ENCODE peak calls at places on chromosomes 16 and 17, in seven cellular contexts. V, C, L, K, M, I and F are unnamed samples.

GRCh38 chr17:39139561-39139960 is 11.9 kb downstream of the PLXDC1 start:
- DNase-seq in V (no peak), C (no peak), L (no peak), K (no peak), M (no peak), I (no peak), F (no peak)

GRCh38 chr16:53632526-53632925 is 71.1 kb downstream of the RPGRIP1L start:
- DNase-seq in V (no peak), C (no peak), L (no peak), K (no peak), M (no peak), I (no peak), F (no peak)

GRCh38 chr16:871562-872330 is 71.2 kb upstream of the GNG13 start:
- DNase-seq in V (no peak), C (no peak), L (no peak), K (no peak), M (no peak), I (no peak), F (no peak)

GRCh38 chr17:77118251-77118928 is 22.4 kb upstream of the SEC14L1 start:
- DNase-seq in V (no peak), C (no peak), L (no peak), K (peak), M (no peak), I (no peak), F (peak)

GRCh38 chr16:83714286-83714685 is 93.5 kb upstream of the HSBP1 start:
- DNase-seq in V (no peak), C (no peak), L (no peak), K (no peak), M (no peak), I (no peak), F (no peak)

GRCh38 chr17:31824771-31825360 is 34.2 kb downstream of the COPRS start:
- DNase-seq in V (no peak), C (no peak), L (no peak), K (no peak), M (peak), I (no peak), F (no peak)

GRCh38 chr16:81620796-81621195 is 158.3 kb upstream of the PLCG2 start:
- DNase-seq in V (no peak), C (peak), L (no peak), K (no peak), M (peak), I (no peak), F (no peak)

GRCh38 chr16:5024632-5025031 is 9.1 kb downstream of the NAGPA start:
- DNase-seq in V (no peak), C (peak), L (no peak), K (no peak), M (no peak), I (peak), F (peak)

GRCh38 chr17:948284-948852 is 31.2 kb downstream of the NXN start:
- DNase-seq in V (no peak), C (no peak), L (no peak), K (no peak), M (no peak), I (no peak), F (no peak)

GRCh38 chr16:52861614-52862022 is 191.1 kb downstream of the CHD9NB start:
- DNase-seq in V (no peak), C (peak), L (no peak), K (peak), M (no peak), I (peak), F (no peak)

GRCh38 chr16:90081606-90081970 is 4.5 kb upstream of the PRDM7 start:
- DNase-seq in V (no peak), C (no peak), L (no peak), K (peak), M (no peak), I (no peak), F (no peak)

GRCh38 chr16:21946889-21947635 is 6.1 kb upstream of the UQCRC2 start:
- DNase-seq in V (no peak), C (no peak), L (no peak), K (no peak), M (no peak), I (peak), F (no peak)

GRCh38 chr17:41835800-41836549 is at the start of gene NT5C3B:
- DNase-seq in V (no peak), C (peak), L (peak), K (peak), M (no peak), I (peak), F (no peak)

GRCh38 chr16:14528306-14528948 is 101.6 kb downstream of the PARN start:
- DNase-seq in V (no peak), C (no peak), L (no peak), K (no peak), M (no peak), I (no peak), F (peak)

GRCh38 chr17:62052765-62053338 is 12.2 kb downstream of the MED13 start:
- DNase-seq in V (no peak), C (peak), L (no peak), K (no peak), M (no peak), I (no peak), F (no peak)

GRCh38 chr17:70169707-70170597 is 620 bp downstream of the KCNJ2 start:
- DNase-seq in V (no peak), C (peak), L (peak), K (peak), M (peak), I (no peak), F (peak)

GRCh38 chr16:89922477-89922883 is 662 bp upstream of the TUBB3 start:
- DNase-seq in V (peak), C (peak), L (peak), K (peak), M (peak), I (peak), F (peak)

GRCh38 chr16:28130099-28131088 is 66.9 kb upstream of the GSG1L start:
- DNase-seq in V (no peak), C (no peak), L (peak), K (no peak), M (no peak), I (no peak), F (no peak)

GRCh38 chr17:2237521-2237921 is 66.1 kb downstream of the SMG6 start:
- DNase-seq in V (no peak), C (peak), L (peak), K (peak), M (no peak), I (no peak), F (peak)

GRCh38 chr17:50588391-50589111 is 28.0 kb downstream of the CACNA1G start:
- DNase-seq in V (no peak), C (no peak), L (peak), K (peak), M (no peak), I (no peak), F (peak)

GRCh38 chr16:59148312-59148711 is 414.2 kb upstream of the GOT2 start:
- DNase-seq in V (no peak), C (no peak), L (no peak), K (no peak), M (no peak), I (no peak), F (no peak)
- TF ChIP-seq CTCF in V (no peak), C (no peak), L (no peak), K (no peak), M (no peak), I (no peak), F (no peak)

GRCh38 chr16:16907089-16907488 is 528.1 kb downstream of the NPIPA7 start:
- DNase-seq in V (no peak), C (no peak), L (no peak), K (no peak), M (no peak), I (no peak), F (no peak)

GRCh38 chr16:16908058-16908457 is 529.1 kb downstream of the NPIPA7 start:
- DNase-seq in V (no peak), C (no peak), L (no peak), K (no peak), M (no peak), I (no peak), F (no peak)

DNA sequence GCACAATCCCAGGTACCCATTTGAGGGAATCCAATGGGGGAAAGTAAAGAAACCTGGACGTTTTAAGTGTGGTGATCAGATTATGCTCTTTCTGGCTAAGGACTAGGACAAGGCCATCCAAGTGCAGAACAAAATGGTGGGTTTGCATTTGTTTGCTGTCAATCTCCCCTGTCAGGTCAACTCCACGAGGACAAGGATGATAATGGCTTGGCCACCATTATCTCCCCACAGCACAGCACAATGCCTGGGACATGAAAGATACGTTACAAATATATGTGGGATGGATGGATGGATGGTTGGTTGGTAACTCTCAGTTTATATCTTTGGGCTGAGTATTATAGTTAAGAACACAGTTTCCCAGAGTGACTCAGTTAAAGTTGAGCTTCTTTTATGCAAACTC is 526.9 kb downstream of the NPIPA7 start:
- DNase-seq in V (no peak), C (no peak), L (no peak), K (no peak), M (no peak), I (no peak), F (no peak)
- H3K4me3 ChIP-seq in V (no peak), C (no peak), L (no peak), K (no peak), M (no peak), I (no peak), F (no peak)

DNA sequence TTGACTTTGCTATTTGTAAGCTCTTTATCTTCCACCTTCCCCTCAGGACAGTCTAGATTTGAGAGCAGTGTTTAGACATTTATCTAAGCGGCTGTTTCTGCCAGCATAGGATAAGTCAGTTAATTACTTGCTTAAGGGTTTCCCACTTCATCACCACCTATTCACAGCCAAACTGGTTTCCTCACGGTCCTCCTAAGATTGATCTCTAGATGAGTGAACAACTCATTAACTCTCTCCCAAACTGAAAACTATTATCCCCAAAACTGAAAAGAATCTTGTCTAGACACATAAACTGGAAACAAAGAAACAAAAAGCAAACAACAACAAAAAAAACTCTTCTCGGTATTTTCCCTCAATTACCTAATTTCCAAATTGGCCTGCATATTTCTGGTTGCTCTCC is 58.2 kb downstream of the SHCBP1 start:
- DNase-seq in V (no peak), C (no peak), L (no peak), K (no peak), M (no peak), I (no peak), F (no peak)
- TF ChIP-seq CTCF in V (no peak), C (no peak), L (no peak), K (no peak), M (no peak), I (no peak), F (no peak)

GRCh38 chr16:2470603-2471015 is 488 bp upstream of the NTN3 start:
- DNase-seq in V (no peak), C (no peak), L (no peak), K (no peak), M (no peak), I (no peak), F (no peak)
- H3K4me3 ChIP-seq in V (peak), C (no peak), L (no peak), K (peak), M (no peak), I (no peak), F (no peak)

DNA sequence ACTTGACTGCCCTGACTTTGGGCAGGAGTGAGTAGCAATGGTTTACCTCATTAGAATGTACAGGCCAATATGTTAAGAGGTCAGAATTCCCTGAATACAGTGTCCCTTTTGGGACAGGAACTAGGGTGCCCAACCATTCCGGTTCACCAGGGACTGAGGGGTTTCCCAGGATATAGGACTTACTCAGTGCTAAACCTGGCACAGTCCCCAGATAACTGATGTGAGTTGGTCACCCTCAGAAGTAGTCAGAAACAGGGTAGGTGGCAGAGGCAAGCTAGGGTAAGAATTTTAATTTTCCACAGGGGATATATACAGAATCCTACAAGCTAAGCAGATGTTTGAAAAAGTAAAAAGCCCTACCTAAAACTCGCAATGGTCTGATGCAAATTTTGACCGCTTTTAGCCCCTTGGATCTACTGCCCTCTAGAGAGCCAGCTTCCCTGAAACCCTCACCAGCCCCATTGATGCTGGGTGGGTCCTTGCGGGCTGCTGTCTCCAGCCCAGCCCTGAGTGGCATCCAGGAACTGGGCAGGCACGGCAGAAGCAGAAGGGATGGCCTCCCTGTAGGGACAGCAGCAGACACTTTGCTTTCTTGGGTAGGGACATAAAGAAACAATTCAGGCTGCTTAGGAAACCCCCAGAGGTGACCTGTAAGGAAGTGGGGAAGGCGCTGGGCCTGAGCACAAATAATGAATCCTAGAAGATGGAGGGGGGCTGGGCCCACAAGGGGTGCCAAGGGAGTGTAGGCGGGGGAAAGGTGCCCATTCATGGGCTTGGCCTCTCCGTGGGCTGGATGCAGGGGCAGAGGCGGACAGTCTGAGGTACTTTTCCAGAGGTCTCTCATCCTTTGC is 434.8 kb downstream of the SLC39A11 start:
- DNase-seq in V (no peak), C (no peak), L (no peak), K (no peak), M (peak), I (peak), F (peak)
- TF ChIP-seq CTCF in V (no peak), C (no peak), L (no peak), K (peak), M (no peak), I (peak), F (no peak)

DNA sequence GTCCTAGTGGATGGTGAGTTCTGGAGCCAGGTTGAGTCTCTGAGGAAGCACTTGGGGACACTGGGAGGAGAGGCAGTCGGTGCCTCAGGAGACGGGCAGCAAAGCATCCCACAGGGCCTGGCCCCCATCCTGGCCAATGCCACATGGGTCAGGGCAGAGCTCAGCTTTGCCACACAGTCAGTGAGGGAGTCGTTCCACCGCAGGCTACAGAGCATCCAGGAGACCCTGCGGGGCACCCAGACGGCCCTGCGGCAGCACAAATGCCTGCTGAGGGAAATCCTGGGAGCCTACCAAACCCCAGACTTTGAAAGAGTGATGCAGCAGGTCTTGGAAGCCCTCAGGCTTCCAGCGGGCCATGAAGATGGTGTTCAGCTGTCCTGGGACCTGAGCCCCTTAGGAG is 39.7 kb downstream of the PLD6 start:
- DNase-seq in V (no peak), C (no peak), L (no peak), K (no peak), M (no peak), I (no peak), F (no peak)
- H3K4me3 ChIP-seq in V (no peak), C (no peak), L (no peak), K (no peak), M (no peak), I (no peak), F (no peak)

DNA sequence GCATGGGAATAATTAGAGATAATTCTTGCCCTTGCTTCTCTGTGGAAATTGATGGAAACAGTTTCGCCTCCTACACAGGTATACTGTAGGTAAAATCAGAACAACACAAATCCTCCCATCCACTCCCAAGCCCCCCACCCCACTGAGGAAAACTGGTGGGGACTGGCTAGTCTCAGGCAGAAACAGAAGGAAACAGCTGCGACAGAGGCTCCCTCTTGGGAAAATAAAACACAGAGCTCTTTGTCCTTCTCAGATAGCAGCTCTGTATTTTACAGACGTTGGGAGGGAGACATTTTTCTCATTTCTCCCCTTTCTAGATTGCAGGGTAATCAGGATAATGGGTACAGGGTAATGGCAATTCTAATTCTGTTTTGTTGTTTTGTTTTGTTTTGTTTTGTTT is 1.1 kb downstream of the SLFN13 start:
- DNase-seq in V (no peak), C (no peak), L (no peak), K (peak), M (no peak), I (no peak), F (no peak)
- TF ChIP-seq CTCF in V (no peak), C (no peak), L (no peak), K (no peak), M (no peak), I (no peak), F (no peak)

DNA sequence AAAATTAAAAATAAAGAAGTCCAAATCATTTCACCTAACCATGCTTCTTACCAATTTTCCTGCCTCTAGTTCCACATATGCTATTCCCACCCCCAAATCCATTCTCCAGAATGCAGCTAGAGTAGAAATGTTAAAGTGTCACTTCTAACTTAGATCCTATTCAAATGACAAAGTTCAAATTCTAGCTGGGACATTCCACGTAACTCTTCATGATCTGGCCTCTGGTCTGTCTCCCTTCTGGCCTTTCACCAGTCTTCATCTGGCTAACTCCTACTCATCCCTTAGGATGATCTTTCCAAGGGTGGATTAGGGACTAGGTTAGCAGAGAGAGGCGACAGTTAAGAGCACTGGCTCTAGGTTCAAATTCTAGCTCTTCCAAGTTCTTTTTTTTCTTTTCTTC is 97.9 kb downstream of the TRIM37 start:
- DNase-seq in V (no peak), C (no peak), L (no peak), K (no peak), M (no peak), I (no peak), F (no peak)
- H3K4me3 ChIP-seq in V (no peak), C (no peak), L (no peak), K (no peak), M (no peak), I (no peak), F (no peak)

DNA sequence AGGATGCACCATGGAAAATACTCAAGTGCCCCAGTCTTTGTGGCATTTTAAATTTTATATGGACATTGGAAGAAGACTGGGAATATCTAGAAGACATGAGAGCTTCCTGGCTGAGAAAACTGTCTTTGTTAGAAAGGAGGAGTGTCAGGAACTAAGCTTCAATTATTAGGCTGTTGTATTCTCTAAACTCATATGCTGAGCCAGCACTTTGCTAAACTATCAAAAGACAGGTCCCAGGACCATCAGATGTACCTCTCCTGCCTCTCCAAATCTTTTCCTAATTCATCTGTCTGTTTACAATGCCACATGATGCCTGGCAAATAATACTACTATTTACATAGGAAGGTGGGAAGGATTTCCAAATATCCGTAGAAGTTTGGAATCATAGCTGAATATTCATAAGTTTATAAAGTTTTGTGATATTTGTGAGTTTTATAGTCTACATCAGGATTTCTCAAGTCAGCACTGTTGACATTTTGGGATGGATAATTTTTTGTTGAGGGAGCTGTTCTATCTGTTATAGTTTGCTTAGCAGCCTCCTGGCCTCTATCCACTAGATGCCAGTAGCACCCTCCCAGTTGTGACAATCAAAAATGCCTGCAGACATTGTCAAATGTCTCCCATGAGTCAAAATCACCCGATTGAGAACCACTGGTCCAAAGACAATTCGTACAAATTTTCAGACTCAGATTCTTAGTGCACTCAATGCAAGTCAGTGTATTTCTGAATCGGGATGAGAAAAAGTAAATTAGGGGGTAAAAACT is 61.2 kb upstream of the NETO2 start:
- DNase-seq in V (no peak), C (no peak), L (no peak), K (no peak), M (no peak), I (no peak), F (no peak)
- TF ChIP-seq CTCF in V (no peak), C (no peak), L (no peak), K (no peak), M (no peak), I (no peak), F (no peak)

GRCh38 chr16:2030036-2030435 is 3.3 kb downstream of the NHERF2 start:
- DNase-seq in V (no peak), C (no peak), L (no peak), K (no peak), M (no peak), I (no peak), F (no peak)
- H3K4me3 ChIP-seq in V (peak), C (no peak), L (no peak), K (no peak), M (no peak), I (no peak), F (no peak)